ENCODE peak calls at places on chromosomes 3 and 15, in nine cellular contexts. One of them, this sample, is unnamed.
A peak's percentile ranks its signal among the peaks of the same experiment; 100 is the strongest.

GRCh38 chr3:45188714-45189659 is 37.1 kb downstream of the TMEM158 start:
- DNase-seq in T-helper 9 cell: no peak
- DNase-seq in spleen: peak; percentile 7
- DNase-seq in sigmoid colon: no peak
- DNase-seq in NCI-H226: no peak
- DNase-seq in memory B cell: no peak
- DNase-seq in D721Med: no peak
- DNase-seq in T-helper 1 cell: no peak
- DNase-seq in NCI-H2081: no peak
- DNase-seq in this sample: no peak

GRCh38 chr3:61889259-61889658 is 327.9 kb downstream of the PTPRG start:
- DNase-seq in T-helper 9 cell: no peak
- DNase-seq in spleen: no peak
- DNase-seq in sigmoid colon: no peak
- DNase-seq in NCI-H226: no peak
- DNase-seq in memory B cell: no peak
- DNase-seq in D721Med: no peak
- DNase-seq in T-helper 1 cell: no peak
- DNase-seq in NCI-H2081: no peak
- DNase-seq in this sample: no peak

GRCh38 chr15:80246425-80246894 is 5.6 kb downstream of the CTXND1 start:
- DNase-seq in T-helper 9 cell: no peak
- DNase-seq in spleen: no peak
- DNase-seq in sigmoid colon: peak; percentile 55
- DNase-seq in NCI-H226: no peak
- DNase-seq in memory B cell: no peak
- DNase-seq in D721Med: no peak
- DNase-seq in T-helper 1 cell: no peak
- DNase-seq in NCI-H2081: no peak
- DNase-seq in this sample: no peak

GRCh38 chr15:25345943-25346342 is 92.9 kb downstream of the UBE3A start:
- DNase-seq in T-helper 9 cell: no peak
- DNase-seq in spleen: no peak
- DNase-seq in sigmoid colon: peak; percentile 78
- DNase-seq in NCI-H226: no peak
- DNase-seq in memory B cell: no peak
- DNase-seq in D721Med: no peak
- DNase-seq in T-helper 1 cell: no peak
- DNase-seq in NCI-H2081: peak; percentile 44
- DNase-seq in this sample: no peak

GRCh38 chr3:130827486-130827885 is 66.4 kb upstream of the ATP2C1 start:
- DNase-seq in T-helper 9 cell: no peak
- DNase-seq in spleen: no peak
- DNase-seq in sigmoid colon: no peak
- DNase-seq in NCI-H226: no peak
- DNase-seq in memory B cell: no peak
- DNase-seq in D721Med: no peak
- DNase-seq in T-helper 1 cell: no peak
- DNase-seq in NCI-H2081: no peak
- DNase-seq in this sample: no peak

GRCh38 chr15:69735126-69735525 is 282.5 kb downstream of the RPLP1 start:
- DNase-seq in T-helper 9 cell: no peak
- DNase-seq in spleen: no peak
- DNase-seq in sigmoid colon: no peak
- DNase-seq in NCI-H226: no peak
- DNase-seq in memory B cell: no peak
- DNase-seq in D721Med: no peak
- DNase-seq in T-helper 1 cell: no peak
- DNase-seq in NCI-H2081: no peak
- DNase-seq in this sample: no peak

GRCh38 chr15:57156210-57156887 is 220.0 kb upstream of the CGNL1 start:
- DNase-seq in T-helper 9 cell: no peak
- DNase-seq in spleen: no peak
- DNase-seq in sigmoid colon: no peak
- DNase-seq in NCI-H226: no peak
- DNase-seq in memory B cell: no peak
- DNase-seq in D721Med: no peak
- DNase-seq in T-helper 1 cell: no peak
- DNase-seq in NCI-H2081: no peak
- DNase-seq in this sample: no peak

GRCh38 chr3:123733805-123734526 is 149.1 kb upstream of the HACD2 start:
- DNase-seq in T-helper 9 cell: no peak
- DNase-seq in spleen: no peak
- DNase-seq in sigmoid colon: no peak
- DNase-seq in NCI-H226: peak; percentile 34
- DNase-seq in memory B cell: no peak
- DNase-seq in D721Med: no peak
- DNase-seq in T-helper 1 cell: no peak
- DNase-seq in NCI-H2081: no peak
- DNase-seq in this sample: no peak

GRCh38 chr3:134143828-134144390 is 106.8 kb downstream of the RYK start:
- DNase-seq in T-helper 9 cell: no peak
- DNase-seq in spleen: no peak
- DNase-seq in sigmoid colon: no peak
- DNase-seq in NCI-H226: no peak
- DNase-seq in memory B cell: no peak
- DNase-seq in D721Med: no peak
- DNase-seq in T-helper 1 cell: no peak
- DNase-seq in NCI-H2081: no peak
- DNase-seq in this sample: no peak

GRCh38 chr3:118682916-118683315 is 351.7 kb downstream of the IGSF11 start:
- DNase-seq in T-helper 9 cell: no peak
- DNase-seq in spleen: no peak
- DNase-seq in sigmoid colon: no peak
- DNase-seq in NCI-H226: no peak
- DNase-seq in memory B cell: no peak
- DNase-seq in D721Med: no peak
- DNase-seq in T-helper 1 cell: no peak
- DNase-seq in NCI-H2081: no peak
- DNase-seq in this sample: no peak

GRCh38 chr3:107813066-107813465 is 277.8 kb downstream of the CD47 start:
- DNase-seq in T-helper 9 cell: no peak
- DNase-seq in spleen: no peak
- DNase-seq in sigmoid colon: no peak
- DNase-seq in NCI-H226: peak; percentile 63
- DNase-seq in memory B cell: no peak
- DNase-seq in D721Med: no peak
- DNase-seq in T-helper 1 cell: no peak
- DNase-seq in NCI-H2081: no peak
- DNase-seq in this sample: no peak

GRCh38 chr15:67176195-67176971 is 78.1 kb downstream of the AAGAB start:
- DNase-seq in T-helper 9 cell: no peak
- DNase-seq in spleen: no peak
- DNase-seq in sigmoid colon: no peak
- DNase-seq in NCI-H226: no peak
- DNase-seq in memory B cell: no peak
- DNase-seq in D721Med: no peak
- DNase-seq in T-helper 1 cell: no peak
- DNase-seq in NCI-H2081: no peak
- DNase-seq in this sample: no peak

GRCh38 chr3:14154895-14155432 is 23.4 kb downstream of the XPC start:
- DNase-seq in T-helper 9 cell: no peak
- DNase-seq in spleen: no peak
- DNase-seq in sigmoid colon: no peak
- DNase-seq in NCI-H226: no peak
- DNase-seq in memory B cell: no peak
- DNase-seq in D721Med: no peak
- DNase-seq in T-helper 1 cell: no peak
- DNase-seq in NCI-H2081: no peak
- DNase-seq in this sample: no peak

GRCh38 chr15:92709064-92709463 is 53.5 kb upstream of the FAM174B start:
- DNase-seq in T-helper 9 cell: no peak
- DNase-seq in spleen: no peak
- DNase-seq in sigmoid colon: no peak
- DNase-seq in NCI-H226: no peak
- DNase-seq in memory B cell: no peak
- DNase-seq in D721Med: no peak
- DNase-seq in T-helper 1 cell: no peak
- DNase-seq in NCI-H2081: no peak
- DNase-seq in this sample: no peak

GRCh38 chr3:114440700-114441099 is 146.9 kb downstream of the TIGIT start:
- DNase-seq in T-helper 9 cell: no peak
- DNase-seq in spleen: no peak
- DNase-seq in sigmoid colon: no peak
- DNase-seq in NCI-H226: no peak
- DNase-seq in memory B cell: no peak
- DNase-seq in D721Med: no peak
- DNase-seq in T-helper 1 cell: no peak
- DNase-seq in NCI-H2081: no peak
- DNase-seq in this sample: no peak

GRCh38 chr3:87478716-87479115 is 202.3 kb upstream of the POU1F1 start:
- DNase-seq in T-helper 9 cell: no peak
- DNase-seq in spleen: no peak
- DNase-seq in sigmoid colon: no peak
- DNase-seq in NCI-H226: no peak
- DNase-seq in memory B cell: no peak
- DNase-seq in D721Med: no peak
- DNase-seq in T-helper 1 cell: no peak
- DNase-seq in NCI-H2081: no peak
- DNase-seq in this sample: no peak

GRCh38 chr3:5197470-5198312 is 10.2 kb downstream of the EDEM1 start:
- DNase-seq in T-helper 9 cell: no peak
- DNase-seq in spleen: no peak
- DNase-seq in sigmoid colon: no peak
- DNase-seq in NCI-H226: no peak
- DNase-seq in memory B cell: peak; percentile 39
- DNase-seq in D721Med: no peak
- DNase-seq in T-helper 1 cell: peak; percentile 27
- DNase-seq in NCI-H2081: no peak
- DNase-seq in this sample: peak; percentile 25

GRCh38 chr3:49928511-49929017 is 1.0 kb downstream of the MON1A start:
- DNase-seq in T-helper 9 cell: no peak
- DNase-seq in spleen: no peak
- DNase-seq in sigmoid colon: no peak
- DNase-seq in NCI-H226: no peak
- DNase-seq in memory B cell: no peak
- DNase-seq in D721Med: no peak
- DNase-seq in T-helper 1 cell: no peak
- DNase-seq in NCI-H2081: no peak
- DNase-seq in this sample: no peak

GRCh38 chr3:141578197-141578596 is 91.4 kb downstream of the RASA2 start:
- DNase-seq in T-helper 9 cell: no peak
- DNase-seq in spleen: no peak
- DNase-seq in sigmoid colon: no peak
- DNase-seq in NCI-H226: no peak
- DNase-seq in memory B cell: no peak
- DNase-seq in D721Med: no peak
- DNase-seq in T-helper 1 cell: no peak
- DNase-seq in NCI-H2081: no peak
- DNase-seq in this sample: no peak

GRCh38 chr3:129238945-129239705 is 10.3 kb upstream of the COPG1 start:
- DNase-seq in T-helper 9 cell: no peak
- DNase-seq in spleen: no peak
- DNase-seq in sigmoid colon: no peak
- DNase-seq in NCI-H226: peak; percentile 57
- DNase-seq in memory B cell: no peak
- DNase-seq in D721Med: no peak
- DNase-seq in T-helper 1 cell: no peak
- DNase-seq in NCI-H2081: no peak
- DNase-seq in this sample: no peak

GRCh38 chr3:171028025-171028778 is 1.7 kb upstream of the SLC2A2 start:
- DNase-seq in T-helper 9 cell: peak; percentile 1
- DNase-seq in spleen: no peak
- DNase-seq in sigmoid colon: peak; percentile 74
- DNase-seq in NCI-H226: peak; percentile 86
- DNase-seq in memory B cell: no peak
- DNase-seq in D721Med: no peak
- DNase-seq in T-helper 1 cell: no peak
- DNase-seq in NCI-H2081: no peak
- DNase-seq in this sample: no peak

GRCh38 chr3:107347717-107348116 is 29.5 kb upstream of the CCDC54 start:
- DNase-seq in T-helper 9 cell: no peak
- DNase-seq in spleen: no peak
- DNase-seq in sigmoid colon: no peak
- DNase-seq in NCI-H226: peak; percentile 5
- DNase-seq in memory B cell: no peak
- DNase-seq in D721Med: no peak
- DNase-seq in T-helper 1 cell: no peak
- DNase-seq in NCI-H2081: no peak
- DNase-seq in this sample: no peak

GRCh38 chr3:12194209-12194608 is 35.5 kb upstream of the TIMP4 start:
- DNase-seq in T-helper 9 cell: no peak
- DNase-seq in spleen: no peak
- DNase-seq in sigmoid colon: no peak
- DNase-seq in NCI-H226: peak; percentile 74
- DNase-seq in memory B cell: no peak
- DNase-seq in D721Med: no peak
- DNase-seq in T-helper 1 cell: no peak
- DNase-seq in NCI-H2081: no peak
- DNase-seq in this sample: no peak

GRCh38 chr15:100115711-100116090 is 226.1 kb downstream of the ADAMTS17 start:
- DNase-seq in T-helper 9 cell: no peak
- DNase-seq in spleen: peak; percentile 32
- DNase-seq in sigmoid colon: no peak
- DNase-seq in NCI-H226: peak; percentile 83
- DNase-seq in memory B cell: no peak
- DNase-seq in D721Med: no peak
- DNase-seq in T-helper 1 cell: no peak
- DNase-seq in NCI-H2081: no peak
- DNase-seq in this sample: no peak

GRCh38 chr3:103403191-103403590 is 968.4 kb downstream of the ZPLD1 start:
- DNase-seq in T-helper 9 cell: no peak
- DNase-seq in spleen: no peak
- DNase-seq in sigmoid colon: no peak
- DNase-seq in NCI-H226: no peak
- DNase-seq in memory B cell: no peak
- DNase-seq in D721Med: no peak
- DNase-seq in T-helper 1 cell: no peak
- DNase-seq in NCI-H2081: no peak
- DNase-seq in this sample: no peak

GRCh38 chr3:149534082-149534481 is 59.6 kb downstream of the TM4SF4 start:
- DNase-seq in T-helper 9 cell: no peak
- DNase-seq in spleen: no peak
- DNase-seq in sigmoid colon: no peak
- DNase-seq in NCI-H226: no peak
- DNase-seq in memory B cell: no peak
- DNase-seq in D721Med: no peak
- DNase-seq in T-helper 1 cell: no peak
- DNase-seq in NCI-H2081: no peak
- DNase-seq in this sample: no peak

GRCh38 chr3:30310251-30310954 is 296.0 kb upstream of the TGFBR2 start:
- DNase-seq in T-helper 9 cell: no peak
- DNase-seq in spleen: no peak
- DNase-seq in sigmoid colon: no peak
- DNase-seq in NCI-H226: peak; percentile 24
- DNase-seq in memory B cell: no peak
- DNase-seq in D721Med: no peak
- DNase-seq in T-helper 1 cell: no peak
- DNase-seq in NCI-H2081: no peak
- DNase-seq in this sample: no peak

GRCh38 chr15:78004919-78005634 is 72.4 kb downstream of the TBC1D2B start:
- DNase-seq in T-helper 9 cell: no peak
- DNase-seq in spleen: no peak
- DNase-seq in sigmoid colon: peak; percentile 94
- DNase-seq in NCI-H226: peak; percentile 96
- DNase-seq in memory B cell: no peak
- DNase-seq in D721Med: no peak
- DNase-seq in T-helper 1 cell: no peak
- DNase-seq in NCI-H2081: peak; percentile 43
- DNase-seq in this sample: no peak

GRCh38 chr3:129608087-129608935 is 1.8 kb upstream of the PLXND1 start:
- DNase-seq in T-helper 9 cell: no peak
- DNase-seq in spleen: no peak
- DNase-seq in sigmoid colon: no peak
- DNase-seq in NCI-H226: peak; percentile 27
- DNase-seq in memory B cell: no peak
- DNase-seq in D721Med: no peak
- DNase-seq in T-helper 1 cell: no peak
- DNase-seq in NCI-H2081: peak; percentile 49
- DNase-seq in this sample: no peak

GRCh38 chr15:100336061-100336460 is 5.7 kb downstream of the ADAMTS17 start:
- DNase-seq in T-helper 9 cell: no peak
- DNase-seq in spleen: no peak
- DNase-seq in sigmoid colon: no peak
- DNase-seq in NCI-H226: no peak
- DNase-seq in memory B cell: no peak
- DNase-seq in D721Med: no peak
- DNase-seq in T-helper 1 cell: no peak
- DNase-seq in NCI-H2081: no peak
- DNase-seq in this sample: no peak

GRCh38 chr3:46679681-46680080 is 13.8 kb downstream of the ALS2CL start:
- DNase-seq in T-helper 9 cell: no peak
- DNase-seq in spleen: no peak
- DNase-seq in sigmoid colon: no peak
- DNase-seq in NCI-H226: no peak
- DNase-seq in memory B cell: no peak
- DNase-seq in D721Med: no peak
- DNase-seq in T-helper 1 cell: no peak
- DNase-seq in NCI-H2081: no peak
- DNase-seq in this sample: no peak